ENCODE peak calls at places on chromosome 20, in five cellular contexts. V is AG04449, Z is psoas muscle, J is HCT116, T is brain microvascular endothelial cell. R is an unnamed sample.
A peak's percentile ranks its signal among the peaks of the same experiment; 100 is the strongest.

GRCh38 chr20:10555865-10556308 is 117.9 kb downstream of the JAG1 start:
- DNase-seq in V (no peak), Z (no peak), J (no peak), T (peak; percentile 79), R (no peak)

GRCh38 chr20:25223179-25223661 is 24.7 kb upstream of the PYGB start:
- DNase-seq in V (peak; percentile 50), Z (no peak), J (peak; percentile 76), T (peak; percentile 98), R (no peak)

GRCh38 chr20:3045042-3045815 is 623 bp upstream of the MRPS26 start:
- DNase-seq in V (peak; percentile 46), Z (peak; percentile 91), J (no peak), T (peak; percentile 54), R (no peak)

GRCh38 chr20:2748551-2749342 is 51.7 kb downstream of the CPXM1 start:
- DNase-seq in V (no peak), Z (no peak), J (no peak), T (no peak), R (no peak)

GRCh38 chr20:25544760-25545159 is 40.6 kb downstream of the NINL start:
- DNase-seq in V (no peak), Z (no peak), J (no peak), T (no peak), R (no peak)

GRCh38 chr20:58889334-58890072 is 37.0 kb downstream of the GNAS start:
- DNase-seq in V (no peak), Z (no peak), J (no peak), T (no peak), R (no peak)

GRCh38 chr20:53671370-53671769 is 77.7 kb upstream of the ZNF217 start:
- DNase-seq in V (no peak), Z (no peak), J (no peak), T (no peak), R (no peak)

GRCh38 chr20:21251278-21251677 is 51.9 kb upstream of the XRN2 start:
- DNase-seq in V (no peak), Z (no peak), J (no peak), T (no peak), R (no peak)

GRCh38 chr20:33521461-33521860 is 31.6 kb downstream of the CBFA2T2 start:
- DNase-seq in V (no peak), Z (no peak), J (no peak), T (no peak), R (peak; percentile 82)

GRCh38 chr20:6140947-6141346 is 18.1 kb upstream of the FERMT1 start:
- DNase-seq in V (no peak), Z (no peak), J (no peak), T (no peak), R (no peak)

GRCh38 chr20:59441306-59441705 is 140.9 kb downstream of the EDN3 start:
- DNase-seq in V (no peak), Z (no peak), J (no peak), T (no peak), R (no peak)

GRCh38 chr20:40810336-40810735 is 121.3 kb upstream of the MAFB start:
- DNase-seq in V (no peak), Z (no peak), J (no peak), T (no peak), R (no peak)

GRCh38 chr20:38779247-38780097 is 26.0 kb upstream of the PPP1R16B start:
- DNase-seq in V (no peak), Z (no peak), J (peak; percentile 92), T (no peak), R (no peak)

GRCh38 chr20:6863355-6863754 is 95.9 kb downstream of the BMP2 start:
- DNase-seq in V (no peak), Z (no peak), J (no peak), T (no peak), R (no peak)

GRCh38 chr20:44743080-44743701 is 2.5 kb upstream of the KCNK15 start:
- DNase-seq in V (no peak), Z (no peak), J (no peak), T (no peak), R (no peak)

GRCh38 chr20:8901237-8902025 is 167.5 kb upstream of the PLCB4 start:
- DNase-seq in V (no peak), Z (peak; percentile 61), J (no peak), T (no peak), R (no peak)

GRCh38 chr20:9241232-9241692 is 172.4 kb downstream of the PLCB4 start:
- DNase-seq in V (peak; percentile 23), Z (no peak), J (peak; percentile 47), T (peak; percentile 32), R (no peak)

GRCh38 chr20:2156224-2156623 is 54.6 kb downstream of the STK35 start:
- DNase-seq in V (no peak), Z (no peak), J (no peak), T (no peak), R (no peak)

GRCh38 chr20:32053648-32054047 is 1.6 kb downstream of the HCK start:
- DNase-seq in V (no peak), Z (no peak), J (no peak), T (no peak), R (no peak)

GRCh38 chr20:49964964-49965780 is 17.6 kb upstream of the SNAI1 start:
- DNase-seq in V (no peak), Z (no peak), J (peak; percentile 54), T (peak; percentile 45), R (no peak)
- TF ChIP-seq CTCF in V (peak; percentile 57), Z (peak; percentile 35), J (peak; percentile 99), T (peak; percentile 92), R (peak; percentile 44)

DNA sequence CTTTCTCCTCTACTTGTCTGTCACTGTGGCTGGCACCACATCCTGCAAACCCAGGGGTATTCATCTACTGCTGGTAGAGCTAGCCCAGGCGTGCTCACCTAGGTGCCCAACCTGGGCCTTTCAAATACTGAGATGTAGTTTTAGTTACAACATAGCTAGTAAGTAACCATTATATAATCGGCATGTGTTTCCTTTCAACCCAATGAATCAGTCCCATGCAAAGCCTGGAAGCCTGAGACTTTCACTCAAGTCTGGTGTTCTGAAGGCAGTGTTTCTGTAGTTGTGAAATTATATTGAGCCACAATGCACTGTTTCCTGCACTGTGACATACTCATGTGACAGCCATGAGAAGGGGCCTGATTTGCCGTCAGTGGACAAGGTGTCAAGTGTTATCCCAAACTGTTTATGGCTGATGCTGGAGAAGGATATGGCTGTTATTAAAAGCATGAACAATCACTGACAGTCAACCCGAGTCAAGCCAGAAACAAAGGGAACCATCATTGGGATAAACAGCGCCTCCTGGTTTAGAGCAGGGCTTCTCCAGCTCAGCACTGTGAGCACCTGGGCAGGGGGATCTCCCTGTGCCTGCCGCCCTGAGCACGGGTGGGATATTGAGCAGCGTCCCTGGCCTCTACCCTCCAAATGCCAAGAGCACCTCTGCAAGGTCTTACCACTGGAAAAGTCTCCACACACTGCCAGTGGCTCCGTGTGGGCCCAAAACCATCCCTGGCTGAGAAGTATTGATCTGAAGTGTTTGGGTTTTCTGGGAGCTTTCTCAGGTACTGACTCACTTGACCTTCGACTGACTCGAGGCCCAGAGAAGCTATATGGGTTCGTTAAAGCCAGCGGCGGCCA is 1.6 kb downstream of the PSMA7 start:
- DNase-seq in V (no peak), Z (no peak), J (no peak), T (no peak), R (no peak)
- TF ChIP-seq CTCF in V (peak; percentile 37), Z (no peak), J (peak; percentile 45), T (peak; percentile 63), R (peak; percentile 57)

GRCh38 chr20:19802492-19803158 is 44.6 kb downstream of the RIN2 start:
- DNase-seq in V (no peak), Z (no peak), J (peak; percentile 47), T (no peak), R (no peak)
- TF ChIP-seq CTCF in V (no peak), Z (peak; percentile 23), J (peak; percentile 44), T (peak; percentile 49), R (peak; percentile 50)

GRCh38 chr20:41923604-41924003 is 305.4 kb upstream of the CHD6 start:
- DNase-seq in V (no peak), Z (no peak), J (no peak), T (no peak), R (no peak)
- TF ChIP-seq CTCF in V (no peak), Z (no peak), J (no peak), T (no peak), R (no peak)

GRCh38 chr20:51042657-51043247 is 19.8 kb upstream of the KCNG1 start:
- DNase-seq in V (no peak), Z (no peak), J (peak; percentile 22), T (no peak), R (no peak)
- TF ChIP-seq CTCF in V (peak; percentile 13), Z (no peak), J (peak; percentile 55), T (peak; percentile 51), R (no peak)

GRCh38 chr20:62182469-62183425 is at the start of gene MTG2:
- DNase-seq in V (peak; percentile 47), Z (peak; percentile 98), J (peak; percentile 89), T (peak; percentile 90), R (peak; percentile 85)

GRCh38 chr20:62181808-62182207 is 1.0 kb upstream of the MTG2 start:
- DNase-seq in V (no peak), Z (no peak), J (no peak), T (no peak), R (no peak)

GRCh38 chr20:62186096-62186426 is 3.2 kb downstream of the MTG2 start:
- DNase-seq in V (no peak), Z (no peak), J (no peak), T (no peak), R (no peak)

GRCh38 chr20:62186887-62187866 is 4.3 kb downstream of the MTG2 start:
- DNase-seq in V (no peak), Z (no peak), J (no peak), T (no peak), R (no peak)

DNA sequence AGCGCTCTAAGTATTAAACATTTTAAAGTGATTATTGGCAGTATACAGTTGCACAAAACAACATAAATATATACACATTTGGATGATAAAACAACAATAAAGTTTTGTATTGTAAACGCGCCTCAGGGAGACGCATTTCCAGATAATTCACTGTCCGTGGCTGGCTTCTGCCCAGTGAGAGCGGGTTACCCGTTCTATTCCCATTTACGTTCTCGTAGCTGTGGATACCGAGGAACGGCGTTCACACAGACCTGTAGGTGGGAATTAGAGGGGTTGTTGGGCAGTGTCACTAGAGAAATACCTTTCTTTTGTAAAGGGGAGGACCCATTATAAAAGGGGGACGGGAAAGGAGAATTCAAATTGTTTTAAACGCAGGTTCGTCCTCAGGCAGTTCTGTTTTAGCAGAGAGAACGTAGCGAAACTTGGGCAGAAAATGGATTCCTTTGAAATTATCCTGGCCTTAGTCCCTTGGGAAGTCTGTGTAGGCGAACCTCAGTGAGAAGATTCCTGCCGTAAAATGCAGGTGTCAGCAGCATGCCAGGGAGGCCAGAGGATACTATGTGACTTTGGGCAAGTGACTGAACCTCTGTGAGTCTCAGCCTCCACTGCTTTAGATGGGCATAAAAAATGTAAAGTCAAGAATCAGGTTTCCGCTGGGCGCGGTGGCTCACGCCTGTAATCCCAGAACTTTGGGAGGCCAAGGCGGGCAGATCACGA is 756 bp downstream of the MTG2 start:
- DNase-seq in V (no peak), Z (peak; percentile 40), J (no peak), T (no peak), R (no peak)
- TF ChIP-seq CTCF in V (no peak), Z (no peak), J (no peak), T (no peak), R (no peak)

GRCh38 chr20:36542019-36542488 is 735 bp downstream of the MYL9 start:
- DNase-seq in V (no peak), Z (peak; percentile 54), J (peak; percentile 33), T (peak; percentile 56), R (no peak)
- TF ChIP-seq CTCF in V (peak; percentile 79), Z (peak; percentile 25), J (peak; percentile 90), T (peak; percentile 82), R (no peak)